ENCODE peak calls at places on chromosome X, in eight cellular contexts. Z is endothelial cell of umbilical vein, X is tibial nerve, D is transverse colon, F is Peyer's patch, S is body of pancreas, U is NB4, C is gastrocnemius medialis. B is an unnamed sample.

GRCh38 chrX:68588653-68589371 is 58.7 kb upstream of the STARD8 start:
- DNase-seq in D (no peak), X (no peak), S (no peak), Z (no peak), C (no peak), U (no peak), F (no peak), B (peak; percentile 79)

GRCh38 chrX:136250191-136251041 is 784 bp downstream of the MAP7D3 start:
- DNase-seq in D (no peak), X (no peak), Z (peak; percentile 41), U (no peak), C (no peak), F (no peak), S (no peak), B (peak; percentile 35)

GRCh38 chrX:101108293-101108692 is 10.3 kb downstream of the CENPI start:
- DNase-seq in S (no peak), Z (no peak), X (no peak), F (no peak), C (no peak), D (no peak), U (no peak), B (no peak)

GRCh38 chrX:154458954-154459829 is 1.1 kb downstream of the PLXNA3 start:
- DNase-seq in U (peak; percentile 52), Z (no peak), C (no peak), F (peak; percentile 63), D (peak; percentile 53), X (no peak), S (peak; percentile 54), B (peak; percentile 24)

GRCh38 chrX:14546190-14546589 is 16.9 kb downstream of the GLRA2 start:
- DNase-seq in Z (no peak), C (no peak), S (no peak), F (no peak), U (no peak), D (no peak), X (no peak), B (no peak)

GRCh38 chrX:144006811-144007210 is 122.9 kb downstream of the UBE2NL start:
- DNase-seq in U (no peak), F (no peak), S (no peak), Z (no peak), C (no peak), D (no peak), X (no peak), B (no peak)

GRCh38 chrX:136623400-136623799 is 24.6 kb upstream of the CD40LG start:
- DNase-seq in C (no peak), Z (no peak), U (no peak), F (no peak), D (no peak), S (no peak), X (no peak), B (no peak)

GRCh38 chrX:155966876-155967275 is 30.6 kb upstream of the IL9R start:
- DNase-seq in U (peak; percentile 81), Z (no peak), D (peak; percentile 9), F (no peak), C (no peak), X (no peak), S (no peak), B (peak; percentile 42)

GRCh38 chrX:30777575-30777974 is 111.5 kb downstream of the TAB3 start:
- DNase-seq in U (no peak), C (no peak), X (no peak), D (no peak), S (no peak), F (no peak), Z (no peak), B (no peak)

GRCh38 chrX:27889878-27890277 is 82.1 kb downstream of the MAGEB10 start:
- DNase-seq in S (no peak), D (no peak), U (no peak), X (no peak), C (no peak), F (no peak), Z (peak; percentile 4), B (no peak)

GRCh38 chrX:31449975-31450374 is 378.1 kb upstream of the FTHL17 start:
- DNase-seq in X (no peak), C (no peak), U (no peak), F (no peak), D (no peak), S (no peak), Z (no peak), B (no peak)

GRCh38 chrX:153609917-153610833 is 11.2 kb upstream of the CCNQ start:
- DNase-seq in X (peak; percentile 54), F (peak; percentile 75), U (peak; percentile 74), S (peak; percentile 77), C (no peak), Z (peak; percentile 65), D (peak; percentile 66), B (peak; percentile 77)

GRCh38 chrX:150694738-150695410 is 1.7 kb downstream of the MTMR1 start:
- DNase-seq in S (no peak), X (no peak), Z (no peak), F (no peak), C (no peak), U (peak; percentile 71), D (no peak), B (no peak)

GRCh38 chrX:45699158-45699557 is 498.5 kb upstream of the DIPK2B start:
- DNase-seq in D (no peak), F (no peak), S (no peak), U (no peak), C (no peak), Z (no peak), X (no peak), B (no peak)

GRCh38 chrX:2698604-2699003 is 7.5 kb downstream of the CD99 start:
- DNase-seq in C (no peak), S (no peak), X (no peak), U (no peak), F (peak; percentile 2), Z (no peak), D (no peak), B (no peak)

GRCh38 chrX:22666441-22666840 is 333.3 kb upstream of the DDX53 start:
- DNase-seq in Z (peak; percentile 14), F (no peak), D (no peak), C (no peak), U (peak; percentile 65), S (no peak), X (no peak), B (peak; percentile 34)

DNA sequence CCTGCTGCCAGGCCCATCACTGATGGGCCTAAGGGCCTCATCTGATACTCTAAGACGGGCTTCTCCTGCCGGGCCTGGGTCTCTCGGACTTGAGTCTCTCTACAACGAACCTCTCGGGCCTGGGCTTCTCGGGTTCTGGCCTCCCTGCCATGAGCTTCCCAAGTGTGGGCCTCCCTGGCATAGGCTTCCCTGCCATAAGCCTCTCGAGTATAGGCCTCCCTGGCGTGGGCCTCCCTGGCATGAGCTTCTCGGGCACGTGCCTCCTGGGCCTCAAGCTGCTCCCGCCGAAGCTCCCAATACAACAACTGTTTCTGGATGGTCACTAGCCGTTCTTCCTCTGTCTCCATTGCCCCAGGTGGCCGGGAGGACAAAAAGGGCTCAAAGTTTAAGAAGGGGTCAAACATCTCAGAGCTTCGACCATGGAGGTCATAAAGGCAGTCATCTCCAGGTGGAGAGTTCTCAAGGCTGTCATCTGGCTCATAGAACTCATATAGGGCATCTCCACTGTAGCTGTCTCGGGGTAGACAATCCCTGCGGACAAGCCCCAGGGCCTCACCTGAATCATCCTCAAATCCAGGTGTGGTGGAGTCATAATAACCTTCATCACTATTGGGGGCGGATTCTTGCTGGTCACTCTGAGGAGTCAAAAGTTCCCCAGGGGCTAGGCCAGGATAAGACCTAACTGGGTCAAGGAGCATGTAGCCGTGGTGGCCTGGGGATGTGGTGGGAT is 14.1 kb downstream of the AMER1 start:
- DNase-seq in X (no peak), D (no peak), C (no peak), U (no peak), S (no peak), Z (no peak), F (no peak), B (no peak)
- TF ChIP-seq POLR2A in X (no peak), D (no peak), C (no peak), U (no peak), S (no peak), Z (no peak), F (no peak), B (no peak)

GRCh38 chrX:119482497-119483480 is 14.5 kb downstream of the SLC25A5 start:
- DNase-seq in Z (peak; percentile 52), C (peak; percentile 15), U (peak; percentile 84), F (peak; percentile 79), D (peak; percentile 76), S (peak; percentile 74), X (peak; percentile 29), B (peak; percentile 79)
- TF ChIP-seq POLR2A in Z (no peak), C (no peak), U (peak; percentile 42), F (no peak), D (peak; percentile 5), S (no peak), X (no peak), B (no peak)

DNA sequence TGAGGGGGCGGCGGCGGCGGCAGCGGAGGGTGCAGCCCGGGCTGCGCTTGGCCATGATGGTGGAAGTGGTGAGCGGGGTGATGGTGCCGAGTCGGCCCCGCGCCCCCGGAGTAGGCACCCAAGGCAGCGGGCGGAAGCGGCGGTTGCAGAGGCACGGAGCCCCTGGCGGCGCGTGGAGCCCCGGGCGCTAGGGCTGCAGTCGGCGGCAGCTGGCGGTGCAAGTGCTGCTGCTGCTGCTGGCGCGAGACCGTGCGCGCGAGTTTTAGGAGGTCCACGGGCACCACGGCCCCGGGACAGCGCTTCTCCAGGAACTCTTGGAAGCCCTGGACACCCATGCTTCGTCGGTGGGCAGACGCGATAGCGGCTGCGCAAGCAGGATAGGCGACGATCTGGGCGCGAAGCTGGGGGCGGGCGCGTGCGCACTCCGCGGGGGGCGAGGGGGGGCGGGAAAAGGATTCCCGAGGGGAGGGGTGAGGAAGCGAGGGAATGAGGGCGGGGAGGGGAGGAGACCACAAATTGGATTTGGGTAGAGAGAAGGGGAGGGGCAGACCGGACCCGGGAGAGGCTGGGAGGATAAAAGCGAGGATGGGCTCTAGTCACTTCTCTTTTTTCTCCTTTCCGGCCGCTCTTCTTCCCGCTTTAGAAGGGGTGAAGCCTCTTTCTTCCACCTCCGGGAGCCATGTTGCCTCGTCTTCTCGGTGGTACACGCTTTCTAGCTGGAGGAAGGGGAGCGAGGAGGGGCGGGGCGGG is at the start of gene FAM120C:
- DNase-seq in Z (peak; percentile 76), F (peak; percentile 75), C (peak; percentile 37), X (peak; percentile 24), D (peak; percentile 68), S (peak; percentile 68), U (peak; percentile 89), B (peak; percentile 81)
- TF ChIP-seq POLR2A in Z (peak; percentile 55), F (no peak), C (no peak), X (no peak), D (peak; percentile 25), S (no peak), U (peak; percentile 75), B (peak; percentile 12)

GRCh38 chrX:53438174-53438831 is 4.1 kb upstream of the HSD17B10 start:
- DNase-seq in D (no peak), Z (no peak), C (no peak), F (no peak), X (no peak), S (no peak), U (no peak), B (no peak)

GRCh38 chrX:53441531-53442321 is 7.6 kb upstream of the HSD17B10 start:
- DNase-seq in D (peak; percentile 87), U (peak; percentile 92), S (peak; percentile 89), Z (peak; percentile 58), F (peak; percentile 85), C (peak; percentile 66), X (peak; percentile 28), B (peak; percentile 89)

GRCh38 chrX:53438832-53439230 is 4.7 kb upstream of the HSD17B10 start:
- DNase-seq in Z (no peak), D (no peak), C (no peak), F (no peak), S (no peak), X (no peak), U (no peak), B (no peak)

GRCh38 chrX:53440631-53441517 is 6.7 kb upstream of the HSD17B10 start:
- DNase-seq in C (peak; percentile 49), Z (peak; percentile 54), D (peak; percentile 72), X (peak; percentile 59), F (peak; percentile 71), S (peak; percentile 50), U (peak; percentile 94), B (peak; percentile 73)

GRCh38 chrX:53440101-53440500 is 5.9 kb upstream of the HSD17B10 start:
- DNase-seq in X (no peak), Z (no peak), C (no peak), F (no peak), U (peak; percentile 66), S (no peak), D (no peak), B (no peak)
- TF ChIP-seq POLR2A in X (no peak), Z (no peak), C (no peak), F (no peak), U (no peak), S (no peak), D (no peak), B (no peak)